ENCODE peak calls at places on chromosomes 6 and 20, in six cellular contexts. L, A, Z, H, T and P are unnamed samples.

GRCh38 chr6:36592221-36592655 is 1.9 kb upstream of the SRSF3 start:
- DNase-seq in L (no peak), A (no peak), Z (no peak), H (no peak), T (no peak), P (no peak)

GRCh38 chr6:27748662-27749061 is 163.5 kb downstream of the OR2B2 start:
- DNase-seq in L (no peak), A (no peak), Z (no peak), H (no peak), T (no peak), P (no peak)

GRCh38 chr6:169069361-169069760 is 184.3 kb downstream of the THBS2 start:
- DNase-seq in L (no peak), A (no peak), Z (no peak), H (no peak), T (no peak), P (no peak)

GRCh38 chr6:88368071-88368787 is 202.1 kb upstream of the CNR1 start:
- DNase-seq in L (no peak), A (no peak), Z (no peak), H (no peak), T (peak), P (no peak)

GRCh38 chr6:150492507-150492906 is 107.2 kb upstream of the PLEKHG1 start:
- DNase-seq in L (no peak), A (no peak), Z (peak), H (no peak), T (peak), P (no peak)

GRCh38 chr6:125957845-125958244 is 1.3 kb downstream of the HINT3 start:
- DNase-seq in L (no peak), A (no peak), Z (no peak), H (no peak), T (peak), P (no peak)

GRCh38 chr6:136525586-136526195 is 24.5 kb downstream of the MAP7 start:
- DNase-seq in L (no peak), A (no peak), Z (no peak), H (no peak), T (no peak), P (no peak)

GRCh38 chr6:30689985-30690384 is 799 bp downstream of the NRM start:
- DNase-seq in L (peak), A (no peak), Z (no peak), H (no peak), T (no peak), P (no peak)

GRCh38 chr20:52785678-52786077 is 186.5 kb upstream of the TSHZ2 start:
- DNase-seq in L (no peak), A (peak), Z (no peak), H (no peak), T (peak), P (peak)

DNA sequence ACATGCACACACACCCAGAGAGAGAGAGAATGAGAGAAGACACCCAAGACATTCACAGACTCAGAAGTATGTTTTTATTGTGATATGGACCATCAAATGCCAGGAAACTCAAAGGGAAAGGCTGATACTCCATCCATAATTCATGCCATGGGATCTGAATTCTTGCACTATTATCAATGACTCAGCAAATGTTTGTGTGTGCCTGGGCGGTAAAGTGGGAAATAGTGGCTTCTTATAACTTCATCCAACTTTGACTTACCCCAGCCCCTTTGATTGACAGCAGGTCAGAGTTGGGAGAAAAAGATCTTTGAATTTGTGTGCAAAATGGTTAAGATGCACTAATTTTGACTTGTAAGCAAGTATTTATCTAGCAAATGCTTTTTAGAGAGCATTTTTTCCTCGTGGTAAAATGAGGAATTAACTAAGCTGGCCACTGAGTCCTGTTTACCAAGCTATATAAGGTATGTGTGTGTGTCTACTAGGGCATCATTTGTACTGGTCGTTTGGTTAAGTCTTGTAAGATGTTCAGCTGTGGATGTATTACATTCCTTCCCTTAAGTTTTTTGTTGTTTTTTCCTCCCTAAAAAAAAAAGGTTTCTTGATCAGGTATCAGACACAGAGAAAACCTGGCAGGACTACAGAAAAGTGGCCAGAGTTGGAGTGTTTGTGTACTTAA is 3.1 kb upstream of the CCN2 start:
- DNase-seq in L (no peak), A (no peak), Z (no peak), H (no peak), T (no peak), P (no peak)
- H3K27ac ChIP-seq in L (no peak), A (peak), Z (peak), H (no peak), T (peak), P (no peak)

DNA sequence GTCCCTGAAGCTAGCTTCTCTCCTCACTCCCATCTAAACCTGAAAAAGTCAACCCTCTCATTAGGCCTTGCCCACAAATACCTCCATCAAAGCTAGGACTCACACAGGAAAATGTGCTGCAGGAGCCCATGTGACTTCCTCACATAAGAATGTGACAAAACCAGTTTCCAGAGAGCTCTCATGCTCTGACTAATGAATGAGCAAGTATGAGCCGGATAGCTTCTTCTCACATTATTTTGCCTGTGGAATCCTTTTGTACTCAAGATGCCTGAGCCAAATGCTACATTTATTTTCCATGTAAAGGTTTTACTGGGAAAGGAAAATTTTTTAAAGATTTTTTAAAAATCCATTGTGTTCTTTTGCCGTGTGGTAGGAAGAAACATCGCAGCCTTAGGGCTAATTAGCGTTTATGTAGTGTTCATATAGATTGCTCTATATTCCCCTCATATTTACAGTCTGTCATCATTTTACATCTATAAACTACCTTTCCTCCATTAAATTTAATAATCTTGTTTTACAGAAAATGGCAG is 68.6 kb upstream of the CCN6 start:
- DNase-seq in L (no peak), A (no peak), Z (peak), H (no peak), T (peak), P (no peak)
- TF ChIP-seq CTCF in L (no peak), A (no peak), Z (no peak), H (no peak), T (no peak), P (no peak)

GRCh38 chr6:165636415-165637048 is 26.5 kb downstream of the PDE10A start:
- DNase-seq in L (no peak), A (no peak), Z (no peak), H (no peak), T (no peak), P (no peak)

GRCh38 chr6:165634076-165634475 is 29.0 kb downstream of the PDE10A start:
- DNase-seq in L (no peak), A (no peak), Z (no peak), H (no peak), T (no peak), P (no peak)

GRCh38 chr6:165634486-165634885 is 28.6 kb downstream of the PDE10A start:
- DNase-seq in L (no peak), A (no peak), Z (no peak), H (no peak), T (no peak), P (no peak)

GRCh38 chr6:165637591-165637990 is 25.4 kb downstream of the PDE10A start:
- DNase-seq in L (no peak), A (no peak), Z (no peak), H (no peak), T (no peak), P (no peak)

GRCh38 chr6:165636015-165636414 is 27.0 kb downstream of the PDE10A start:
- DNase-seq in L (no peak), A (no peak), Z (no peak), H (no peak), T (no peak), P (no peak)
- H3K27ac ChIP-seq in L (no peak), A (no peak), Z (no peak), H (no peak), T (no peak), P (no peak)

DNA sequence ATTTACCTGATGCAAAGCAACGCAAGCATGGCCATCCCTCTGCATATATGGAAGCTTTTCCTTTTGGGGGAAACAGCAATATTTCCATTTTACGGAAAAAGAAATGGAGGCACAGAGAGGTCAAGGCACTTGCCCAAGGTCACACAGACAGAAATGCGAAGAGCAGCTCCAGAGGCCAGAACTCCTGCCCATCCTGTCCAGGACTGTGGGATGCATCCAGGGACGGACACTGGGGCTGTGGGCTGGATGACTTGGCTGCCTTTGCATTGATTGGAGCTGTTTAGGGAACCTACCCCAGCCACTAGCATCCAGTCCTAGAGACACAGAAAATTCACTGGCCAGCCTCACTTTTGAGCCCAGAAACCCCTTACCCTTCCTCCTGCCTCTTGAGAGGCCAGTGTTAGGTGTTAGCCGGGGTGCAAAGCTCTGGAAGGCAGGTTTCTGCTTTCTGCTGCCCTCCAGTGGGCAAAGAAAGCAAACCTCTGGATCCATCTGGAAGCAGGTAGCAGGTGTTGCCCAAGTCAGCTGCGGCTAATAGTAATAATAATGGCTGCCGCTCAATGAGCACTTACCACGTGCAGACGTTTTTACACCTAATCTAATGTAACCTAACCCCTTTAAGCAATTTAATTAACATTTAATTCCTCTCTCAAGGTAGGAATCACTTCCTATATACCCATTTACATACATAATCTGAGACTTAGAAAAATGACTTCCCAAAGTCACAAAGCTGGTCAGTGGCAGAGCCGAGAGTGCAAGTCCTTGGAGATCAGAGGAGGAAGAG is 31.7 kb upstream of the CCN5 start:
- DNase-seq in L (no peak), A (peak), Z (no peak), H (peak), T (peak), P (no peak)
- TF ChIP-seq CTCF in L (peak), A (peak), Z (peak), H (peak), T (peak), P (peak)

GRCh38 chr6:158047563-158048323 is 66.1 kb downstream of the SYNJ2 start:
- DNase-seq in L (peak), A (peak), Z (no peak), H (no peak), T (no peak), P (peak)

GRCh38 chr6:158050955-158051354 is 69.3 kb downstream of the SYNJ2 start:
- DNase-seq in L (no peak), A (no peak), Z (no peak), H (no peak), T (no peak), P (no peak)

GRCh38 chr6:158048589-158048988 is 66.9 kb downstream of the SYNJ2 start:
- DNase-seq in L (peak), A (peak), Z (no peak), H (no peak), T (no peak), P (no peak)

GRCh38 chr6:158050107-158050735 is 68.6 kb downstream of the SYNJ2 start:
- DNase-seq in L (peak), A (peak), Z (no peak), H (no peak), T (no peak), P (peak)

GRCh38 chr6:158049055-158050028 is 67.7 kb downstream of the SYNJ2 start:
- DNase-seq in L (peak), A (peak), Z (no peak), H (no peak), T (peak), P (peak)
- H3K27ac ChIP-seq in L (no peak), A (no peak), Z (no peak), H (no peak), T (peak), P (peak)

GRCh38 chr20:33444797-33445560 is 1.4 kb upstream of the SNTA1 start:
- DNase-seq in L (no peak), A (peak), Z (no peak), H (no peak), T (no peak), P (peak)
- TF ChIP-seq CTCF in L (no peak), A (peak), Z (no peak), H (no peak), T (peak), P (peak)

GRCh38 chr6:38371312-38371672 is 268.4 kb downstream of the BTBD9 start:
- DNase-seq in L (no peak), A (no peak), Z (no peak), H (no peak), T (no peak), P (no peak)
- H3K27ac ChIP-seq in L (no peak), A (peak), Z (no peak), H (no peak), T (no peak), P (peak)

DNA sequence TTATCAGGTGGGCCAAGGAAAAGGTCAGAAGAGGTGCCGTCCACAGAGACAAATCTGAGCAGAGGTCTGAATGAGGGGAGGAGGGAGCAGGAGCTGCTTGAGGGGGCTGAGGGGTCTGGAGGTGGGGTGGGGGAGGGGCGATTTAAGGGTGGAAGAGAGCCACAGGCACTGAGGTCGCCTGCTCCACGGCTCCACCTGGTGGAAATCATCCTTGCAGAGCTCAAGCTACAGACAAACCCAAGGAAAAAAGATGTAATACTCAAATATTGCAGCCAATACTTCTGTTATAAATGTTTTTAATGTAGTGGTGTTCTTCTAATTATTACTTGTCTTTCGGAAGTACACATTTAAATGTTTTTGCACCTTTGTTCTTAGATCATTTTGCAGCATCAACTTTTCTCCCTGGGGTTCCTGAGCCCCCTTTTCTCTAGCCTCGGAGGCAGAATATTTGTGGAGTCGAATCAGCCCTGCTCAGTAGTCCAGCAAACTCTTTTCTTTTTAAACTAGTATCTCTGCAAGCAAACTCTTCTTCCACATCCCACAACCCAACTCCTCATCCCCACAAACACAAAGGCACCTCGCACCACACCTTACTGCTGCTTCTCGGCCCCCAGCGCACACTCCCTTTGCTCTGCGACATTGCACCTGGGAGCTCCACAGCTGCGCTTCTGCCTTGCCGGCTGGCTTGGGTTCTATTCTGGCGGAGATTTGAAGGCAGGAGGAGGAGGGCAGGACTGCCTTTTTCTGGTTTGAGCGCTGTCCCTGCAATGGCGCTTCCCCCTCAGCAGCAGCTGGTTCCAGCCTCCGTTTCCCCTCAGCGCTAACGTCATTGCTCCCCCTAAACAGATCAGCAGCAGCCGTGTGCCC is 51.0 kb upstream of the TFAP2A start:
- DNase-seq in L (no peak), A (no peak), Z (no peak), H (no peak), T (peak), P (no peak)
- TF ChIP-seq CTCF in L (peak), A (peak), Z (no peak), H (no peak), T (peak), P (peak)

DNA sequence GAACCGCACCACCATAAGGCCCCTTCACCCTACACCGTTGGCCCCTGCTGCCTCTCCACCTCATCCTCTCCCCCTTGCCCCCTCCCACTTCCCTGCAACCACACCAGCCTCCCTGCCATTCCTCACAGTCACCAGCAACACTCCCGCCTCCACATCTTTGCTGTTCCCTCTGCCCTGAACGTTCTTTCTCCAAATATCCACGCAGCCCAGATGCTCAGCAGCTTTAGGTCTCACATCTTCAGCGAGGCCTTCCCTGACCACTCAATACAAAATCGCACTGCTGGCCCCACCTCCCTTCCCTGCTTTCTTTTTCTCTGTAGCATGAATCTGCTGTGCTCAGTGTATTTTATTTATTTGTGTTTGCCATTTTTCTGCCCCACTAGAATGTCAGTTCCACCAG is 20.5 kb downstream of the ITPR3 start:
- DNase-seq in L (no peak), A (no peak), Z (no peak), H (no peak), T (no peak), P (no peak)
- H3K27ac ChIP-seq in L (no peak), A (no peak), Z (no peak), H (no peak), T (peak), P (no peak)